ENCODE peak calls at places on chromosomes 7 and 10, in seven cellular contexts. L is IMR-90, B is K562, D is HepG2, U is SK-N-SH, N is GM12878, V is H1. F is an unnamed sample. For H3K36me3, the result is how much of the 10 kb centered on the place peaks cover.

GRCh38 chr7:123538897-123539296 is 4.5 kb upstream of the IQUB start:
- DNase-seq in L (peak), B (no peak), D (no peak), U (no peak), N (no peak), V (no peak), F (no peak)

GRCh38 chr10:9786576-9786975 is 1231.1 kb upstream of the CELF2 start:
- DNase-seq in L (peak), B (no peak), D (no peak), U (no peak), N (no peak), V (no peak), F (no peak)

GRCh38 chr7:22866965-22867364 is 44.3 kb upstream of the TOMM7 start:
- DNase-seq in L (peak), B (no peak), D (no peak), U (no peak), N (no peak), V (no peak), F (no peak)

GRCh38 chr7:25353191-25353590 is 124.9 kb upstream of the NPVF start:
- DNase-seq in L (no peak), B (no peak), D (no peak), U (peak), N (no peak), V (no peak), F (no peak)

GRCh38 chr10:90592903-90593302 is 264.9 kb downstream of the HTR7 start:
- DNase-seq in L (peak), B (no peak), D (peak), U (peak), N (peak), V (peak), F (peak)

GRCh38 chr10:23065549-23065948 is 29.8 kb upstream of the MSRB2 start:
- DNase-seq in L (peak), B (no peak), D (peak), U (no peak), N (no peak), V (peak), F (no peak)

GRCh38 chr7:44990520-44991023 is 9.4 kb upstream of the CCM2 start:
- DNase-seq in L (peak), B (no peak), D (no peak), U (no peak), N (no peak), V (no peak), F (no peak)

GRCh38 chr7:128035712-128036111 is 4.5 kb upstream of the LRRC4 start:
- DNase-seq in L (no peak), B (peak), D (peak), U (peak), N (no peak), V (no peak), F (no peak)

GRCh38 chr10:34669079-34669478 is 146.0 kb downstream of the PARD3 start:
- DNase-seq in L (no peak), B (no peak), D (no peak), U (no peak), N (no peak), V (no peak), F (no peak)

GRCh38 chr7:152663926-152664325 is 12.0 kb downstream of the XRCC2 start:
- DNase-seq in L (no peak), B (no peak), D (peak), U (no peak), N (no peak), V (no peak), F (no peak)

GRCh38 chr10:71779641-71780040 is 6.3 kb upstream of the VSIR start:
- DNase-seq in L (no peak), B (no peak), D (no peak), U (no peak), N (no peak), V (no peak), F (no peak)

GRCh38 chr10:14761372-14761771 is 13.3 kb downstream of the FAM107B start:
- DNase-seq in L (no peak), B (no peak), D (no peak), U (no peak), N (no peak), V (no peak), F (no peak)

GRCh38 chr10:114258274-114258840 is 19.3 kb downstream of the VWA2 start:
- DNase-seq in L (no peak), B (no peak), D (no peak), U (no peak), N (no peak), V (no peak), F (no peak)

GRCh38 chr7:135199439-135199838 is 11.9 kb downstream of the WDR91 start:
- DNase-seq in L (no peak), B (no peak), D (no peak), U (no peak), N (no peak), V (no peak), F (no peak)
- H3K36me3 ChIP-seq in L (under half), B (under half), D (under half), U (under half), N (under half), V (under half), F (under half)

GRCh38 chr10:73131295-73131694 is 21.0 kb downstream of the NUDT13 start:
- DNase-seq in L (peak), B (no peak), D (no peak), U (no peak), N (no peak), V (no peak), F (no peak)
- TF ChIP-seq RAD21 in L (no peak), B (no peak), D (no peak), U (no peak), N (no peak), V (no peak), F (no peak)

GRCh38 chr7:75583255-75583654 is 91.1 kb downstream of the SPDYE5 start:
- DNase-seq in L (no peak), B (no peak), D (no peak), U (no peak), N (no peak), V (no peak), F (no peak)
- H3K36me3 ChIP-seq in L (under half), B (under half), D (under half), U (under half), N (under half), V (under half), F (under half)

GRCh38 chr7:41239596-41239995 is 463.3 kb downstream of the INHBA start:
- DNase-seq in L (no peak), B (no peak), D (no peak), U (no peak), N (no peak), V (no peak), F (no peak)
- TF ChIP-seq RAD21 in L (no peak), B (no peak), D (no peak), U (no peak), N (no peak), V (no peak), F (no peak)

GRCh38 chr10:70162157-70162891 is 8.0 kb downstream of the SAR1A start:
- DNase-seq in L (no peak), B (no peak), D (no peak), U (no peak), N (no peak), V (no peak), F (no peak)
- H3K36me3 ChIP-seq in L (under half), B (half or more), D (under half), U (half or more), N (under half), V (under half), F (under half)

DNA sequence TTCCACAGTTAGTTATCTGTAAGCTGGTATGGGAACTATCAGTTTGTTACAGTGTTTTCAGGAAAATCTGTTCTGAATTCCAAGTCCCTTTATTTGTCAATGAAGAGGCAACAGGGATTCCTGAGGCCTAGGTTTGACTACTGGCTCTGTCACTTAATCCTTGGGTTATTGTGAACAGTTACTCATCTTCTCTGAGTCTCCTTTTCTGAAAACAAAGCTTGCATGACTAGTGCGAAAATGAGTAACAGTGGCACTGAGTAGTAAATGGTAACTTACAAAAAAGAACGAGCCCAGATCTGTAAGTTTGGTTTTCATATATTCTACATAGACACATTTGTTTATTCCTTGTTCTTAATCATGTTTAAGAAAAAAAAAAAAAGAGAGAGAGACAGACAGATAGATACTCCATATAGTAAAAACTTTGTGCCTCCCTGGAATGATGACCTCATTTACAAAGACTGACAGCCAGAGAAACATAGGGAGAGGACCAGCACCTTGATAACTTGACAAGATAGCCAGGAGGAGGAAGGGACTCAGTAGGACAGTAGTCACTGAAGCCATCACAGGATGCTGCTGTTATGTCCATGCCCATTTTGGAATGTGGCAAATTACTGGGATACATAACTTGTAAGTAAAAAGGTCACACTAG is 1.9 kb downstream of the MRPS33 start:
- DNase-seq in L (peak), B (no peak), D (no peak), U (no peak), N (no peak), V (no peak), F (no peak)
- TF ChIP-seq RAD21 in L (no peak), B (no peak), D (no peak), U (no peak), N (no peak), V (no peak), F (no peak)